ENCODE peak calls at places on chromosome 14, in six cellular contexts. A is aorta; V is H4; U is T-cell; X is activated T-helper 1 cell treated with anti-CD3 and anti-CD28 coated beads, Interleukin-12 subunit alpha, Interleukin-12 subunit beta, Interleukin-2, Interleukin-4 antibody, amounts not matched to agents 30 ng/mL and 10 ng/mL and 1 ng/mL, durations not matched to agents 14 hours and 24 hours and 36 hours; W is SW480. J is an unnamed sample.
A peak's percentile ranks its signal among the peaks of the same experiment; 100 is the strongest.

GRCh38 chr14:71319646-71320045 is 412.4 kb downstream of the PCNX1 start:
- DNase-seq in A (no peak), V (peak; percentile 10), U (no peak), X (no peak), W (peak; percentile 36), J (no peak)

GRCh38 chr14:36424478-36425102 is 95.4 kb downstream of the NKX2-1 start:
- DNase-seq in A (no peak), V (no peak), U (no peak), X (no peak), W (no peak), J (no peak)

GRCh38 chr14:70086685-70087379 is 101.9 kb downstream of the SLC8A3 start:
- DNase-seq in A (no peak), V (peak; percentile 30), U (no peak), X (no peak), W (peak; percentile 54), J (no peak)

GRCh38 chr14:77485256-77485655 is 13.4 kb downstream of the ISM2 start:
- DNase-seq in A (no peak), V (no peak), U (no peak), X (no peak), W (no peak), J (no peak)

GRCh38 chr14:37051153-37051552 is 121.3 kb downstream of the SLC25A21 start:
- DNase-seq in A (no peak), V (no peak), U (no peak), X (no peak), W (no peak), J (no peak)

GRCh38 chr14:68384335-68384734 is 408.5 kb downstream of the ZFP36L1 start:
- DNase-seq in A (no peak), V (peak; percentile 24), U (no peak), X (no peak), W (no peak), J (no peak)

GRCh38 chr14:58639842-58640484 is 2.2 kb downstream of the DACT1 start:
- DNase-seq in A (no peak), V (peak; percentile 80), U (no peak), X (no peak), W (peak; percentile 48), J (no peak)

GRCh38 chr14:101465795-101466448 is 95.4 kb upstream of the DIO3 start:
- DNase-seq in A (no peak), V (no peak), U (peak; percentile 20), X (no peak), W (no peak), J (no peak)

GRCh38 chr14:61051046-61051445 is 70.0 kb downstream of the SLC38A6 start:
- DNase-seq in A (peak; percentile 72), V (no peak), U (no peak), X (no peak), W (no peak), J (no peak)

GRCh38 chr14:73238941-73239340 is 1.6 kb downstream of the PAPLN start:
- DNase-seq in A (peak; percentile 67), V (no peak), U (no peak), X (no peak), W (no peak), J (no peak)

GRCh38 chr14:104724407-104724980 is 465 bp downstream of the ADSS1 start:
- DNase-seq in A (no peak), V (no peak), U (no peak), X (no peak), W (peak; percentile 36), J (no peak)

GRCh38 chr14:92510972-92511371 is 2.6 kb upstream of the RIN3 start:
- DNase-seq in A (no peak), V (no peak), U (no peak), X (no peak), W (peak; percentile 68), J (no peak)

GRCh38 chr14:97697772-97698171 is 900.6 kb downstream of the VRK1 start:
- DNase-seq in A (no peak), V (no peak), U (peak; percentile 45), X (peak; percentile 55), W (no peak), J (peak; percentile 8)

GRCh38 chr14:61542848-61543790 is 152.2 kb upstream of the HIF1A start:
- DNase-seq in A (no peak), V (no peak), U (no peak), X (no peak), W (no peak), J (no peak)

J was measured in effector CD4-positive, alpha-beta T cell.